ENCODE peak calls at places on chromosomes 13 and 19, in five cellular contexts. Z is stomach, K is ovary, P is transverse colon, D is thyroid gland. L is an unnamed sample.

GRCh38 chr13:64723735-64724134 is 2506.4 kb downstream of the PCDH9 start:
- DNase-seq in D (no peak), K (no peak), P (no peak), Z (no peak), L (no peak)

GRCh38 chr13:23799945-23800344 is 89.3 kb downstream of the MIPEP start:
- DNase-seq in K (no peak), P (no peak), D (no peak), Z (no peak), L (no peak)

GRCh38 chr13:59494560-59494970 is 669.2 kb downstream of the DIAPH3 start:
- DNase-seq in P (no peak), Z (no peak), K (no peak), D (peak; percentile 41), L (peak; percentile 25)

GRCh38 chr13:49584771-49585182 is 581 bp downstream of the RCBTB1 start:
- DNase-seq in D (peak; percentile 39), P (no peak), Z (no peak), K (no peak), L (no peak)

GRCh38 chr13:76016799-76017198 is 380.7 kb downstream of the LMO7 start:
- DNase-seq in D (peak; percentile 30), Z (no peak), K (no peak), P (peak; percentile 8), L (peak; percentile 33)

GRCh38 chr13:111399776-111400505 is 79.5 kb downstream of the TEX29 start:
- DNase-seq in P (no peak), D (no peak), K (no peak), Z (peak; percentile 21), L (no peak)

GRCh38 chr13:112583592-112584277 is 4.2 kb downstream of the TUBGCP3 start:
- DNase-seq in K (no peak), Z (no peak), D (no peak), P (peak; percentile 40), L (peak; percentile 46)

GRCh38 chr19:3398114-3398899 is 31.9 kb downstream of the NFIC start:
- DNase-seq in Z (peak; percentile 83), K (peak; percentile 87), P (peak; percentile 67), D (peak; percentile 92), L (peak; percentile 96)

DNA sequence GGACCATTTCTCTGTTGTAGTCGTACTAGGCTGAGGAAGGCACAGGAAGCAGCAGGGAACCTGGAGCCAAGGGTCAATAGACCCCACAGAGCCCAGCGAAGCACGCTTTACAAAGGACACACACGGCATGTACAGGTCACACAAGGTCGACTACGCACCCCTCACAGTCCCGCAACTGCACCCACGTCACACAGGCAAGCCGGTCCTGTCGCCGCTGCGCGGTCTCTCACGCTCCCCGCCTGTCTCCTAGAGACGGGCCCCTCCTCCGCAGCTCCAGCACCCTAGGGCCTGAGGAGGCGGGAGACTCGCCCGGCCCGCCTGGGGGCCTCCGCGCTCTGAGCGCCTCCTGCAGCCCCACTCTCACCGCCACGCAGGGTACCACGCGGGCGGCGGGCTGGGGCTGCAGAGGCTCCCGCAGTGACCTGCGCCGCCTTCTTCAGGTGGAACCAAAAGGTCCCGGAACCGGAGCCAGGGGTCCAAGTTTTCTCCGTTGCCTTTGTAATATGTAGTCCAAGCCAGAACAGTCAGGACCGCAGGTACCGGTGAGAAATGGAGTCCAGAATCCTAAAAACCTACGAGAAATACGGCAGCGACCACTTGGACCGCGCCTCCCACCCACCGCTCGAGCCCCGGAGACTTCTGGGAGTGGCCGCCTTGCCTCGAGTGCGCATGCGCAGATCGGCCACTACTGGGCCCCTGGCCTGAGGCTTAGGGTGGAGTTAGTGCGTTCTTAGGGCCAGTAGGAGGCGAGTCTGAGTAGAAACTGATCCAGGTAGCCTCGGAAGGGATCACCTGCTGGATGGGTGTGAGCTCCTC is at the start of gene ZNF607:
- DNase-seq in K (peak; percentile 91), D (peak; percentile 95), Z (peak; percentile 89), P (peak; percentile 92), L (peak; percentile 91)
- TF ChIP-seq POLR2A in K (no peak), D (peak; percentile 84), Z (peak; percentile 51), P (peak; percentile 78), L (no peak)

GRCh38 chr19:39174142-39174541 is 22.6 kb upstream of the NCCRP1 start:
- DNase-seq in K (no peak), P (no peak), Z (no peak), D (no peak), L (no peak)
- H3K36me3 ChIP-seq in K (no peaks in the 10 kb centered on the region), P (no peaks in the 10 kb centered on the region), Z (peaks cover 100% of the 10 kb centered on the region), D (peaks cover 69% of the 10 kb centered on the region), L (peaks cover 43% of the 10 kb centered on the region)

DNA sequence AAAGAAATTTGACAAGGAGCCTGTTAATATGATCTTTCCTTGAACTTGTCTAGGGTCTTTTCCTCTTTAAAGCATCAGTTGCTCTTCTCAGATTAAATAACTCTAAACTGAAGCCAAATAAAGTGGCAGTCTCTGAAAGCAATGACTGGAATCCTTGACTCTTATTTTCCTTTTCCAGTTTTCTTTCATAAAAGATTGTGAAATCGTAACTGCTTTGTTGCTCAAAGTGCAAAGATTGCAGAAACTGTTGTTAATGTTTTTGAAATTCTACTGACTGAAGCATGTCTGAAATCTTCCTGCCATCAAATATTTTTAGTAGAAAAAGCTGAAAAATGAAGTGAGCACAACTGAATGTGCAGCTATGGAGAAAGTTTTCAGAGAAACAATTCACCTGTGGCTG is 1.9 kb downstream of the NHLRC3 start:
- DNase-seq in P (no peak), D (no peak), Z (no peak), K (no peak), L (no peak)
- TF ChIP-seq POLR2A in P (no peak), D (no peak), Z (no peak), K (no peak), L (no peak)

DNA sequence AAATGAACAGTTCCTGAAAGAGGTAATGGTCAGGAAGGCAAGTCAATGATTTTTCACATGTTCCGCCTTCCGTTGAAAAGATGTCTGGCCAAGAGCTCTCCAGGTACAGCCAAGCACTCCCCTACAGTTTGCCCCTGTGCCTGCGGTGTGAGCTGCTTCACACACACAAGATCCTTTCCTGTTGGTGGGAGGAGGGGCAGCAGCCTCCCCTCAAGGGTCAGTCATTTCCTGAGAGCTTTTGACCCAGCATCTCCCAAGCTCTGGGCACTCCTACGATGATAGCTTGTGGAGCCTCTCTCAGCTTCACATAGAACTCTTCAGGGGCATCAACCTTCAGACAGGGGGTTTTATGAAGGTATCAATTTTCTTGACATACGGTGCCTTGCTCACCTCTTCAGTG is 86.9 kb downstream of the DOCK9 start:
- DNase-seq in D (no peak), K (no peak), P (no peak), Z (no peak), L (no peak)
- H3K36me3 ChIP-seq in D (peaks cover 7% of the 10 kb centered on the region), K (no peaks in the 10 kb centered on the region), P (no peaks in the 10 kb centered on the region), Z (peaks cover 50% of the 10 kb centered on the region), L (no peaks in the 10 kb centered on the region)

GRCh38 chr19:19399733-19400438 is 5.6 kb upstream of the GATAD2A start:
- DNase-seq in P (no peak), Z (no peak), D (no peak), K (no peak), L (no peak)
- TF ChIP-seq POLR2A in P (no peak), Z (no peak), D (no peak), K (no peak), L (no peak)

GRCh38 chr19:9570255-9570654 is 14.0 kb downstream of the ZNF121 start:
- DNase-seq in Z (no peak), P (no peak), D (no peak), K (no peak), L (no peak)

GRCh38 chr19:9566729-9567128 is 17.6 kb downstream of the ZNF121 start:
- DNase-seq in K (no peak), P (no peak), D (no peak), Z (no peak), L (no peak)

GRCh38 chr19:9565900-9566705 is 18.2 kb downstream of the ZNF121 start:
- DNase-seq in P (no peak), D (no peak), K (no peak), Z (no peak), L (no peak)
- H3K36me3 ChIP-seq in P (peaks cover 17% of the 10 kb centered on the region), D (peaks cover 53% of the 10 kb centered on the region), K (peaks cover 3% of the 10 kb centered on the region), Z (peaks cover 99% of the 10 kb centered on the region), L (peaks cover 28% of the 10 kb centered on the region)

DNA sequence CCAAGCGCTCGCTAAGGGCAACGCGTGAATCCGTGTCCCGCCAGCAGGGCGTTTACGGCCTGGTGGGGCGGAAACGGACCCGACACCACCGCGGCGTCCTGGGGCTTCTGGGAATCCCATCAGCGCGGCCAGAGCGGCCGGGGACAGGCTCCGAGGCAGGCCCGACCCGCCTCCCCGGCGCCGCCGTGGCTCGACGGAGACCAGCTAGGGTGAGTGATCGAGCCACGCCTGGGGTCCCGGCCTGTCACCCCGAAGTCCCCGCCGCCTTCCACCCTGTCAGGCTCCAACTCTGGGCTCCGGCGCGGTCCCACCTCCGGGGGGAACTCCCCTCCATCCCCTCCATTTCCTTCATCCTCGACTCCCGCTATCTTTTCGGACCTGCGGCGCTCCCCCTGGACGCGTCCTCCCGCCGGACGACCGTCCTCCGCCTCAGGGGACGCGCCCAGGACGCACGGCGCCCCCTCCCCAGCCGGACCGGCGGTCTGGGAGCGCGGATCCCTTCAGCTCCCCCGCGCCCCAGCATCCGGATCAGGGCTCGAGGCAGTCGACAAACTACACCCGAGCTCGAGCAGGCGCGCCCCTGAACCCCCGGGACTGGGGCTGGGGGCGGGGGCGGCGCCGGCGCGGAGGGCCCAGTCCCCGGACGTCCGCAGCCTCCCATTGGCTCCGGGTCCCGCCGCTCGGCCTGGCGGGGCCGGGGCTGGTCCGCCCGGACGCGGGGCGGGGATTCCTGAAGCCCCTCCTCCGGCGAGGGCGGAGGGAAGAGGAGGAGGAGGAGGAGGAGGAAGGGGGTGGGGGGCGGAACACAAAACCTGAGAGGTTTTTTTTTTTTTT is 643 bp upstream of the BICRA start:
- DNase-seq in K (peak; percentile 96), P (peak; percentile 97), Z (peak; percentile 96), D (peak; percentile 95), L (peak; percentile 94)
- TF ChIP-seq POLR2A in K (peak; percentile 79), P (peak; percentile 80), Z (no peak), D (peak; percentile 83), L (peak; percentile 57)

GRCh38 chr19:2231621-2232221 is 4.4 kb downstream of the PLEKHJ1 start:
- DNase-seq in D (no peak), K (no peak), P (no peak), Z (no peak), L (peak; percentile 78)

GRCh38 chr19:2230807-2231533 is 5.2 kb downstream of the PLEKHJ1 start:
- DNase-seq in K (no peak), P (no peak), Z (no peak), D (no peak), L (peak; percentile 49)

GRCh38 chr19:2228157-2229030 is 7.7 kb downstream of the PLEKHJ1 start:
- DNase-seq in P (no peak), Z (no peak), K (no peak), D (no peak), L (no peak)

GRCh38 chr19:2229103-2230028 is 6.8 kb downstream of the PLEKHJ1 start:
- DNase-seq in Z (peak; percentile 51), D (no peak), P (no peak), K (no peak), L (no peak)

GRCh38 chr19:2230029-2230531 is 6.0 kb downstream of the PLEKHJ1 start:
- DNase-seq in D (no peak), Z (no peak), K (no peak), P (no peak), L (no peak)
- H3K36me3 ChIP-seq in D (peaks cover 54% of the 10 kb centered on the region), Z (peaks cover 91% of the 10 kb centered on the region), K (no peaks in the 10 kb centered on the region), P (no peaks in the 10 kb centered on the region), L (peaks cover 60% of the 10 kb centered on the region)

L was measured in adrenal gland.